ENCODE peak calls at places on chromosome 13, in seven cellular contexts. V is testis; J is amniotic stem cell; M is effector memory CD4-positive, alpha-beta T cell; F is ELR; C is endothelial cell; G is T-cell. Y is an unnamed sample.

GRCh38 chr13:99386911-99387788 is 80.0 kb upstream of the GPR183 start:
- DNase-seq in M (peak; percentile 64), J (no peak), G (peak; percentile 88), F (peak; percentile 63), V (peak; percentile 76), C (peak; percentile 83), Y (peak; percentile 46)

GRCh38 chr13:49292742-49293498 is 45.2 kb downstream of the CDADC1 start:
- DNase-seq in G (no peak), V (no peak), M (no peak), F (no peak), C (no peak), J (no peak), Y (peak; percentile 41)

GRCh38 chr13:95298169-95298940 is 2.9 kb downstream of the ABCC4 start:
- DNase-seq in C (no peak), M (no peak), J (no peak), G (no peak), V (no peak), F (no peak), Y (no peak)

GRCh38 chr13:39306639-39307589 is 268.7 kb downstream of the NHLRC3 start:
- DNase-seq in C (no peak), F (no peak), J (no peak), G (no peak), V (no peak), M (no peak), Y (no peak)

GRCh38 chr13:27118428-27119054 is 53.1 kb downstream of the USP12 start:
- DNase-seq in C (no peak), F (no peak), M (no peak), V (no peak), J (no peak), G (no peak), Y (no peak)

GRCh38 chr13:111893607-111894443 is 173.1 kb upstream of the SOX1 start:
- DNase-seq in F (no peak), J (no peak), M (no peak), V (peak; percentile 24), G (no peak), C (peak; percentile 53), Y (no peak)

GRCh38 chr13:97386832-97387486 is 47.0 kb upstream of the RAP2A start:
- DNase-seq in V (no peak), G (no peak), F (no peak), J (no peak), M (no peak), C (no peak), Y (no peak)

GRCh38 chr13:83024955-83025594 is 857.2 kb downstream of the SLITRK1 start:
- DNase-seq in V (no peak), F (no peak), M (no peak), G (no peak), J (no peak), C (no peak), Y (no peak)

GRCh38 chr13:26785845-26786630 is 25.5 kb upstream of the GPR12 start:
- DNase-seq in G (peak; percentile 57), C (peak; percentile 27), M (peak; percentile 9), V (no peak), F (peak; percentile 15), J (no peak), Y (peak; percentile 28)

GRCh38 chr13:53272873-53273272 is 244.3 kb downstream of the OLFM4 start:
- DNase-seq in C (no peak), M (no peak), J (no peak), G (no peak), F (no peak), V (no peak), Y (no peak)

GRCh38 chr13:98144501-98145350 is 1.8 kb downstream of the FARP1 start:
- DNase-seq in F (peak; percentile 76), M (no peak), V (no peak), J (no peak), G (no peak), C (peak; percentile 23), Y (no peak)

GRCh38 chr13:52665325-52665724 is 12.7 kb downstream of the SUGT1 start:
- DNase-seq in J (no peak), C (no peak), M (no peak), F (peak; percentile 66), V (no peak), G (no peak), Y (no peak)

GRCh38 chr13:91133941-91134772 is 213.3 kb upstream of the MIR17HG start:
- DNase-seq in G (no peak), F (peak; percentile 72), M (no peak), C (peak; percentile 41), V (peak; percentile 63), J (no peak), Y (peak; percentile 42)

GRCh38 chr13:80577285-80577684 is 236.4 kb upstream of the SPRY2 start:
- DNase-seq in J (no peak), C (no peak), V (no peak), F (no peak), G (no peak), M (no peak), Y (no peak)

GRCh38 chr13:112792511-112792910 is 102.7 kb downstream of the ATP11A start:
- DNase-seq in M (no peak), G (no peak), C (no peak), F (no peak), J (no peak), V (no peak), Y (peak; percentile 17)

GRCh38 chr13:112838038-112838965 is 130.7 kb upstream of the MCF2L start:
- DNase-seq in V (no peak), G (no peak), J (no peak), M (no peak), F (no peak), C (no peak), Y (no peak)

GRCh38 chr13:31014461-31014860 is 82.0 kb downstream of the TEX26 start:
- DNase-seq in C (no peak), V (no peak), M (no peak), F (no peak), G (no peak), J (no peak), Y (no peak)

GRCh38 chr13:36432106-36432544 is at the start of gene CCNA1:
- DNase-seq in G (no peak), J (no peak), C (peak; percentile 35), F (peak; percentile 32), M (no peak), V (peak; percentile 79), Y (peak; percentile 25)

GRCh38 chr13:74346960-74347359 is 212.8 kb upstream of the KLF12 start:
- DNase-seq in J (no peak), M (no peak), V (no peak), G (no peak), C (no peak), F (no peak), Y (no peak)

GRCh38 chr13:93867481-93867880 is 612.0 kb downstream of the DCT start:
- DNase-seq in C (no peak), G (no peak), V (no peak), J (no peak), M (no peak), F (peak; percentile 45), Y (no peak)

GRCh38 chr13:105982219-105982618 is 553.2 kb downstream of the EFNB2 start:
- DNase-seq in F (no peak), M (no peak), G (no peak), J (no peak), C (peak; percentile 18), V (no peak), Y (no peak)

GRCh38 chr13:38606697-38607096 is 80.2 kb upstream of the FREM2 start:
- DNase-seq in J (no peak), C (no peak), V (no peak), F (no peak), G (no peak), M (no peak), Y (no peak)

GRCh38 chr13:33543631-33544030 is 258.1 kb upstream of the STARD13 start:
- DNase-seq in J (no peak), M (no peak), G (no peak), C (no peak), F (peak; percentile 23), V (no peak), Y (no peak)

GRCh38 chr13:100330662-100331061 is 241.8 kb downstream of the PCCA start:
- DNase-seq in G (no peak), M (no peak), J (no peak), C (no peak), F (peak; percentile 24), V (no peak), Y (no peak)

GRCh38 chr13:98405107-98405571 is 171.8 kb downstream of the STK24 start:
- DNase-seq in V (no peak), G (no peak), F (no peak), C (no peak), M (no peak), J (no peak), Y (no peak)

GRCh38 chr13:23889598-23890224 is 511 bp upstream of the MIPEP start:
- DNase-seq in M (no peak), J (no peak), G (no peak), F (peak; percentile 41), V (no peak), C (no peak), Y (no peak)

Y was measured in stomach.